ENCODE peak calls at places on chromosome 20, in eight cellular contexts. One of them, this sample, is unnamed.

GRCh38 chr20:12728782-12729181 is 280.0 kb upstream of the SPTLC3 start:
- DNase-seq in prostate gland: no peak
- DNase-seq in upper lobe of left lung: no peak
- DNase-seq in HCT116: no peak
- DNase-seq in AG10803: no peak
- DNase-seq in CD8-positive, alpha-beta T cell: no peak
- DNase-seq in Caco-2: no peak
- DNase-seq in AG09309: no peak
- DNase-seq in this sample: no peak

GRCh38 chr20:33554914-33555420 is 65.1 kb downstream of the CBFA2T2 start:
- DNase-seq in AG09309: peak
- DNase-seq in upper lobe of left lung: peak
- DNase-seq in Caco-2: no peak
- DNase-seq in prostate gland: peak
- DNase-seq in CD8-positive, alpha-beta T cell: no peak
- DNase-seq in AG10803: peak
- DNase-seq in HCT116: peak
- DNase-seq in this sample: peak

GRCh38 chr20:51801220-51801991 is 915 bp downstream of the SALL4 start:
- DNase-seq in Caco-2: peak
- DNase-seq in HCT116: no peak
- DNase-seq in AG10803: no peak
- DNase-seq in upper lobe of left lung: no peak
- DNase-seq in prostate gland: no peak
- DNase-seq in CD8-positive, alpha-beta T cell: no peak
- DNase-seq in AG09309: no peak
- DNase-seq in this sample: no peak

GRCh38 chr20:58852559-58853271 is at the start of gene GNAS:
- DNase-seq in Caco-2: peak
- DNase-seq in HCT116: no peak
- DNase-seq in AG09309: no peak
- DNase-seq in AG10803: peak
- DNase-seq in upper lobe of left lung: peak
- DNase-seq in prostate gland: peak
- DNase-seq in CD8-positive, alpha-beta T cell: peak
- DNase-seq in this sample: no peak

GRCh38 chr20:48523191-48523757 is 304.5 kb downstream of the PREX1 start:
- DNase-seq in HCT116: peak
- DNase-seq in AG10803: peak
- DNase-seq in upper lobe of left lung: no peak
- DNase-seq in AG09309: peak
- DNase-seq in Caco-2: peak
- DNase-seq in CD8-positive, alpha-beta T cell: no peak
- DNase-seq in prostate gland: no peak
- DNase-seq in this sample: peak

GRCh38 chr20:59831024-59831900 is 102.2 kb downstream of the SYCP2 start:
- DNase-seq in Caco-2: peak
- DNase-seq in upper lobe of left lung: peak
- DNase-seq in HCT116: no peak
- DNase-seq in prostate gland: no peak
- DNase-seq in AG10803: no peak
- DNase-seq in CD8-positive, alpha-beta T cell: no peak
- DNase-seq in AG09309: no peak
- DNase-seq in this sample: no peak

GRCh38 chr20:18511566-18511965 is 3.8 kb downstream of the SEC23B start:
- DNase-seq in upper lobe of left lung: no peak
- DNase-seq in AG10803: no peak
- DNase-seq in CD8-positive, alpha-beta T cell: no peak
- DNase-seq in HCT116: no peak
- DNase-seq in prostate gland: no peak
- DNase-seq in Caco-2: no peak
- DNase-seq in AG09309: no peak
- DNase-seq in this sample: no peak

GRCh38 chr20:42963796-42964195 is 225.9 kb downstream of the PTPRT start:
- DNase-seq in Caco-2: no peak
- DNase-seq in AG09309: no peak
- DNase-seq in HCT116: no peak
- DNase-seq in AG10803: no peak
- DNase-seq in CD8-positive, alpha-beta T cell: no peak
- DNase-seq in upper lobe of left lung: no peak
- DNase-seq in prostate gland: no peak
- DNase-seq in this sample: no peak

GRCh38 chr20:3889489-3890409 is 562 bp downstream of the PANK2 start:
- DNase-seq in upper lobe of left lung: peak
- DNase-seq in CD8-positive, alpha-beta T cell: no peak
- DNase-seq in AG10803: no peak
- DNase-seq in AG09309: no peak
- DNase-seq in HCT116: no peak
- DNase-seq in prostate gland: no peak
- DNase-seq in Caco-2: no peak
- DNase-seq in this sample: no peak

GRCh38 chr20:61696181-61696735 is 369.4 kb downstream of the TAF4 start:
- DNase-seq in upper lobe of left lung: no peak
- DNase-seq in prostate gland: no peak
- DNase-seq in HCT116: no peak
- DNase-seq in AG09309: no peak
- DNase-seq in CD8-positive, alpha-beta T cell: no peak
- DNase-seq in AG10803: no peak
- DNase-seq in Caco-2: no peak
- DNase-seq in this sample: no peak

GRCh38 chr20:9349256-9349655 is 165.1 kb upstream of the LAMP5 start:
- DNase-seq in HCT116: no peak
- DNase-seq in prostate gland: no peak
- DNase-seq in AG09309: no peak
- DNase-seq in CD8-positive, alpha-beta T cell: no peak
- DNase-seq in upper lobe of left lung: no peak
- DNase-seq in AG10803: no peak
- DNase-seq in Caco-2: no peak
- DNase-seq in this sample: no peak

GRCh38 chr20:719068-719467 is 43.5 kb upstream of the SCRT2 start:
- DNase-seq in HCT116: no peak
- DNase-seq in CD8-positive, alpha-beta T cell: no peak
- DNase-seq in prostate gland: no peak
- DNase-seq in AG10803: no peak
- DNase-seq in AG09309: no peak
- DNase-seq in upper lobe of left lung: no peak
- DNase-seq in Caco-2: no peak
- DNase-seq in this sample: no peak

GRCh38 chr20:7333846-7334245 is 566.4 kb downstream of the BMP2 start:
- DNase-seq in AG10803: no peak
- DNase-seq in CD8-positive, alpha-beta T cell: no peak
- DNase-seq in Caco-2: no peak
- DNase-seq in prostate gland: no peak
- DNase-seq in HCT116: no peak
- DNase-seq in AG09309: no peak
- DNase-seq in upper lobe of left lung: no peak
- DNase-seq in this sample: no peak

GRCh38 chr20:41370176-41370575 is 3.6 kb upstream of the EMILIN3 start:
- DNase-seq in AG09309: no peak
- DNase-seq in prostate gland: no peak
- DNase-seq in upper lobe of left lung: no peak
- DNase-seq in CD8-positive, alpha-beta T cell: no peak
- DNase-seq in AG10803: no peak
- DNase-seq in HCT116: no peak
- DNase-seq in Caco-2: no peak
- DNase-seq in this sample: no peak

GRCh38 chr20:38957477-38957876 is 4.7 kb upstream of the DHX35 start:
- DNase-seq in upper lobe of left lung: no peak
- DNase-seq in Caco-2: no peak
- DNase-seq in AG10803: no peak
- DNase-seq in prostate gland: no peak
- DNase-seq in CD8-positive, alpha-beta T cell: no peak
- DNase-seq in AG09309: no peak
- DNase-seq in HCT116: no peak
- DNase-seq in this sample: no peak

GRCh38 chr20:38893056-38893455 is 33.2 kb upstream of the FAM83D start:
- DNase-seq in prostate gland: no peak
- DNase-seq in AG09309: no peak
- DNase-seq in Caco-2: no peak
- DNase-seq in AG10803: no peak
- DNase-seq in HCT116: no peak
- DNase-seq in upper lobe of left lung: no peak
- DNase-seq in CD8-positive, alpha-beta T cell: no peak
- DNase-seq in this sample: no peak

GRCh38 chr20:35146299-35146921 is 726 bp downstream of the EDEM2 start:
- DNase-seq in AG10803: no peak
- DNase-seq in CD8-positive, alpha-beta T cell: no peak
- DNase-seq in upper lobe of left lung: no peak
- DNase-seq in Caco-2: peak
- DNase-seq in AG09309: no peak
- DNase-seq in HCT116: no peak
- DNase-seq in prostate gland: no peak
- DNase-seq in this sample: no peak

GRCh38 chr20:2332711-2333110 is 36.9 kb downstream of the TGM3 start:
- DNase-seq in AG10803: no peak
- DNase-seq in HCT116: no peak
- DNase-seq in prostate gland: no peak
- DNase-seq in AG09309: no peak
- DNase-seq in upper lobe of left lung: no peak
- DNase-seq in Caco-2: no peak
- DNase-seq in CD8-positive, alpha-beta T cell: no peak
- DNase-seq in this sample: no peak

DNA sequence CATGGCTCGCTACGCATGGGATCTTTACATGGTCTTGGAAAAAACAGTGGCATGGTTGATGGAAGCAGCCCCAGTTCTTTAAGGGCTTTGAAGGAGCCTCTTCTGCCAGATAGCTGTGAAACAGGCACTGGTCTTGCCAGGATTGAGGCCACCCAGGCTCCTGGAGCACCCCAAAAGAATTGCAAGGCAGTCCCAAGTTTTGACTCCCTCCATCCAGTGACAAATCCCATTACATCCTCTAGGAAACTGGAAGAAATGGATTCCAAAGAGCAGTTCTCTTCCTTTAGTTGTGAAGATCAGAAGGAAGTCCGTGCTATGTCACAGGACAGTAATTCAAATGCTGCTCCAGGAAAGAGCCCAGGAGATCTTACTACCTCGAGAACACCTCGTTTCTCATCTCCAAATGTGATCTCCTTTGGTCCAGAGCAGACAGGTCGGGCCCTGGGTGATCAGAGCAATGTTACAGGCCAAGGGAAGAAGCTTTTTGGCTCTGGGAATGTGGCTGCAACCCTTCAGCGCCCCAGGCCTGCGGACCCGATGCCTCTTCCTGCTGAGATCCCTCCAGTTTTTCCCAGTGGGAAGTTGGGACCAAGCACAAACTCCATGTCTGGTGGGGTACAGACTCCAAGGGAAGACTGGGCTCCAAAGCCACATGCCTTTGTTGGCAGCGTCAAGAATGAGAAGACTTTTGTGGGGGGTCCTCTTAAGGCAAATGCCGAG is 78.2 kb downstream of the ASXL1 start:
- DNase-seq in AG10803: no peak
- DNase-seq in prostate gland: no peak
- DNase-seq in upper lobe of left lung: no peak
- DNase-seq in Caco-2: peak
- DNase-seq in HCT116: no peak
- DNase-seq in AG09309: no peak
- DNase-seq in CD8-positive, alpha-beta T cell: no peak
- DNase-seq in this sample: no peak
- H3K4me3 ChIP-seq in AG10803: no peak
- H3K4me3 ChIP-seq in prostate gland: no peak
- H3K4me3 ChIP-seq in upper lobe of left lung: no peak
- H3K4me3 ChIP-seq in Caco-2: no peak
- H3K4me3 ChIP-seq in HCT116: no peak
- H3K4me3 ChIP-seq in AG09309: no peak
- H3K4me3 ChIP-seq in CD8-positive, alpha-beta T cell: no peak
- H3K4me3 ChIP-seq in this sample: no peak

GRCh38 chr20:37095609-37096414 is at the start of gene RBL1:
- DNase-seq in upper lobe of left lung: peak
- DNase-seq in HCT116: peak
- DNase-seq in prostate gland: peak
- DNase-seq in CD8-positive, alpha-beta T cell: peak
- DNase-seq in Caco-2: peak
- DNase-seq in AG10803: peak
- DNase-seq in AG09309: peak
- DNase-seq in this sample: peak
- TF ChIP-seq CTCF in upper lobe of left lung: peak
- TF ChIP-seq CTCF in HCT116: no peak
- TF ChIP-seq CTCF in prostate gland: peak
- TF ChIP-seq CTCF in CD8-positive, alpha-beta T cell: no peak
- TF ChIP-seq CTCF in Caco-2: peak
- TF ChIP-seq CTCF in AG10803: peak
- TF ChIP-seq CTCF in AG09309: peak
- TF ChIP-seq CTCF in this sample: peak

GRCh38 chr20:25318471-25319240 is 70.8 kb downstream of the PYGB start:
- DNase-seq in prostate gland: no peak
- DNase-seq in CD8-positive, alpha-beta T cell: no peak
- DNase-seq in AG09309: no peak
- DNase-seq in AG10803: no peak
- DNase-seq in HCT116: no peak
- DNase-seq in Caco-2: peak
- DNase-seq in upper lobe of left lung: no peak
- DNase-seq in this sample: no peak
- H3K4me3 ChIP-seq in prostate gland: no peak
- H3K4me3 ChIP-seq in CD8-positive, alpha-beta T cell: no peak
- H3K4me3 ChIP-seq in AG09309: no peak
- H3K4me3 ChIP-seq in AG10803: no peak
- H3K4me3 ChIP-seq in HCT116: no peak
- H3K4me3 ChIP-seq in Caco-2: no peak
- H3K4me3 ChIP-seq in upper lobe of left lung: no peak
- H3K4me3 ChIP-seq in this sample: no peak

GRCh38 chr20:49607568-49607967 is 39.6 kb upstream of the PTGIS start:
- DNase-seq in CD8-positive, alpha-beta T cell: no peak
- DNase-seq in AG10803: no peak
- DNase-seq in HCT116: no peak
- DNase-seq in prostate gland: no peak
- DNase-seq in upper lobe of left lung: no peak
- DNase-seq in Caco-2: no peak
- DNase-seq in AG09309: no peak
- DNase-seq in this sample: no peak

GRCh38 chr20:49599746-49600113 is 31.8 kb upstream of the PTGIS start:
- DNase-seq in prostate gland: no peak
- DNase-seq in Caco-2: no peak
- DNase-seq in CD8-positive, alpha-beta T cell: no peak
- DNase-seq in HCT116: no peak
- DNase-seq in AG10803: no peak
- DNase-seq in upper lobe of left lung: no peak
- DNase-seq in AG09309: no peak
- DNase-seq in this sample: no peak

GRCh38 chr20:49601153-49601924 is 33.4 kb upstream of the PTGIS start:
- DNase-seq in AG09309: no peak
- DNase-seq in Caco-2: no peak
- DNase-seq in AG10803: no peak
- DNase-seq in CD8-positive, alpha-beta T cell: no peak
- DNase-seq in prostate gland: no peak
- DNase-seq in upper lobe of left lung: no peak
- DNase-seq in HCT116: no peak
- DNase-seq in this sample: no peak

GRCh38 chr20:49602370-49603208 is 34.7 kb upstream of the PTGIS start:
- DNase-seq in Caco-2: no peak
- DNase-seq in AG10803: no peak
- DNase-seq in upper lobe of left lung: no peak
- DNase-seq in CD8-positive, alpha-beta T cell: no peak
- DNase-seq in AG09309: no peak
- DNase-seq in HCT116: no peak
- DNase-seq in prostate gland: no peak
- DNase-seq in this sample: no peak

DNA sequence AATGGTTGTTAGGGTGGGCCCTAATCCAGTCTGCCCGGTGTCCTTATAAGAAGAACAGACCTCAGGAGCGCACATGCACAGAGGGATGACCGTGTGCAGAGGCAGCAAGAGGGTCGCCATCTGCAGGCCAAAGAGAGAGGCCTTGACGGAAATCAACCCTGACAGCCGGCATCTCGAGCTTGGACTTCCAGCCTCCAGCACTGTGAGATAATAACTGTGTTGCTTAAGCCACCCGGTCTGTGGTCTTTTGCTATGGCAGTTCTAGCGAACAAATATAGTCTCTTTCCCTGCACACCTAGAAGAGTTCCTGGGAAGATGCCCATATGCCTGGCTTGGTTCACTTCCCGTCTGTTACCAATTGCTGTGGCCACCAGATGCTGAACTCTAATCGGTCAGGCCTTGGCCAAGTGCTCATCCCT is 35.3 kb upstream of the PTGIS start:
- DNase-seq in Caco-2: peak
- DNase-seq in upper lobe of left lung: no peak
- DNase-seq in AG09309: no peak
- DNase-seq in CD8-positive, alpha-beta T cell: no peak
- DNase-seq in prostate gland: no peak
- DNase-seq in AG10803: peak
- DNase-seq in HCT116: no peak
- DNase-seq in this sample: no peak
- TF ChIP-seq CTCF in Caco-2: peak
- TF ChIP-seq CTCF in upper lobe of left lung: no peak
- TF ChIP-seq CTCF in AG09309: peak
- TF ChIP-seq CTCF in CD8-positive, alpha-beta T cell: no peak
- TF ChIP-seq CTCF in prostate gland: no peak
- TF ChIP-seq CTCF in AG10803: peak
- TF ChIP-seq CTCF in HCT116: peak
- TF ChIP-seq CTCF in this sample: peak